ENCODE peak calls at places on chromosomes 6 and 20, in eight cellular contexts. Q, E, I, Y, A, G, C and M are unnamed samples.

GRCh38 chr20:49310695-49311094 is 32.8 kb upstream of the ZNFX1 start:
- DNase-seq in Q (no peak), E (no peak), I (no peak), Y (no peak), A (peak; percentile 19), G (no peak), C (no peak), M (no peak)

GRCh38 chr6:113824411-113824810 is 32.7 kb upstream of the MARCKS start:
- DNase-seq in Q (peak; percentile 49), E (no peak), I (no peak), Y (no peak), A (peak; percentile 57), G (no peak), C (no peak), M (no peak)

GRCh38 chr20:21127201-21127981 is 1.5 kb downstream of the KIZ start:
- DNase-seq in Q (no peak), E (no peak), I (no peak), Y (no peak), A (no peak), G (no peak), C (peak; percentile 62), M (no peak)

GRCh38 chr20:62417981-62418708 is 9.2 kb downstream of the RBBP8NL start:
- DNase-seq in Q (no peak), E (no peak), I (no peak), Y (no peak), A (no peak), G (no peak), C (no peak), M (no peak)

GRCh38 chr6:18380165-18380564 is 7.0 kb upstream of the RNF144B start:
- DNase-seq in Q (no peak), E (no peak), I (no peak), Y (no peak), A (no peak), G (no peak), C (no peak), M (no peak)

GRCh38 chr6:26196846-26197683 is 109.8 kb downstream of the HFE start:
- DNase-seq in Q (peak; percentile 99), E (no peak), I (peak; percentile 70), Y (no peak), A (peak; percentile 95), G (peak; percentile 65), C (peak; percentile 92), M (no peak)

GRCh38 chr6:49052901-49053300 is 410.2 kb downstream of the MMUT start:
- DNase-seq in Q (no peak), E (no peak), I (no peak), Y (no peak), A (no peak), G (no peak), C (no peak), M (no peak)

GRCh38 chr6:55916188-55916587 is 40.8 kb upstream of the BMP5 start:
- DNase-seq in Q (no peak), E (no peak), I (no peak), Y (no peak), A (peak; percentile 69), G (no peak), C (no peak), M (no peak)

GRCh38 chr20:37316116-37316774 is 26.8 kb downstream of the MANBAL start:
- DNase-seq in Q (no peak), E (no peak), I (no peak), Y (no peak), A (no peak), G (peak; percentile 72), C (peak; percentile 37), M (no peak)

GRCh38 chr20:63073738-63074065 is 66.9 kb upstream of the BHLHE23 start:
- DNase-seq in Q (no peak), E (no peak), I (peak; percentile 7), Y (no peak), A (no peak), G (no peak), C (no peak), M (no peak)

GRCh38 chr20:49694450-49695071 is 19.1 kb downstream of the B4GALT5 start:
- DNase-seq in Q (no peak), E (no peak), I (no peak), Y (no peak), A (no peak), G (no peak), C (peak; percentile 81), M (no peak)

GRCh38 chr6:113352029-113352801 is 504.9 kb upstream of the MARCKS start:
- DNase-seq in Q (no peak), E (no peak), I (no peak), Y (no peak), A (peak; percentile 84), G (no peak), C (peak; percentile 73), M (no peak)